ENCODE peak calls at places on chromosomes 7 and 10, in six cellular contexts. S is IMR-90; Y is H9; B is thoracic aorta; A is CD8-positive, alpha-beta memory T cell; J is fibroblast of lung. E is an unnamed sample.

GRCh38 chr7:82674319-82674718 is 230.7 kb upstream of the CACNA2D1 start:
- DNase-seq in J (peak; percentile 49), Y (no peak), A (no peak), B (no peak), S (peak; percentile 67), E (no peak)

GRCh38 chr7:66845382-66846095 is 75.5 kb upstream of the TMEM248 start:
- DNase-seq in A (no peak), B (no peak), J (peak; percentile 1), S (no peak), Y (no peak), E (no peak)

GRCh38 chr10:35172574-35172973 is 45.9 kb downstream of the CREM start:
- DNase-seq in B (no peak), Y (no peak), A (no peak), S (peak; percentile 41), J (peak; percentile 73), E (no peak)

GRCh38 chr7:100509213-100509612 is 25.5 kb downstream of the NYAP1 start:
- DNase-seq in J (peak; percentile 71), S (peak; percentile 83), A (no peak), B (no peak), Y (no peak), E (peak; percentile 77)

GRCh38 chr7:55871932-55872485 is 9.5 kb upstream of the SEPTIN14 start:
- DNase-seq in B (no peak), Y (no peak), A (no peak), J (no peak), S (no peak), E (no peak)

GRCh38 chr7:31047282-31047681 is 4.8 kb upstream of the ADCYAP1R1 start:
- DNase-seq in B (no peak), A (no peak), J (no peak), Y (no peak), S (no peak), E (no peak)

GRCh38 chr7:99124236-99124635 is 19.7 kb downstream of the SMURF1 start:
- DNase-seq in S (no peak), A (no peak), J (no peak), Y (no peak), B (no peak), E (no peak)

GRCh38 chr10:121222842-121223241 is 371.7 kb downstream of the WDR11 start:
- DNase-seq in S (no peak), B (no peak), Y (no peak), A (no peak), J (no peak), E (no peak)

GRCh38 chr7:123935436-123936381 is 10.7 kb downstream of the SPAM1 start:
- DNase-seq in S (no peak), Y (no peak), J (no peak), B (no peak), A (no peak), E (no peak)

GRCh38 chr7:2601907-2602735 is 29.7 kb upstream of the TTYH3 start:
- DNase-seq in A (no peak), B (no peak), J (no peak), Y (no peak), S (no peak), E (no peak)

GRCh38 chr10:27240891-27241639 is 468 bp upstream of the ACBD5 start:
- DNase-seq in A (peak; percentile 18), Y (peak; percentile 55), S (no peak), J (peak; percentile 17), B (no peak), E (no peak)

GRCh38 chr10:101646369-101646768 is 48.6 kb downstream of the FBXW4 start:
- DNase-seq in J (no peak), A (no peak), B (no peak), Y (no peak), S (no peak), E (no peak)

GRCh38 chr10:112383325-112383724 is 9.4 kb downstream of the ACSL5 start:
- DNase-seq in J (peak; percentile 79), S (peak; percentile 88), A (no peak), Y (no peak), B (no peak), E (no peak)

GRCh38 chr10:21285742-21286311 is 239.7 kb downstream of the SKIDA1 start:
- DNase-seq in A (no peak), S (peak; percentile 21), B (no peak), J (no peak), Y (no peak), E (no peak)

GRCh38 chr7:113873554-113874151 is 45.2 kb downstream of the PPP1R3A start:
- DNase-seq in Y (no peak), A (no peak), J (no peak), B (no peak), S (peak; percentile 20), E (no peak)

GRCh38 chr10:30384791-30385201 is 35.7 kb upstream of the MTPAP start:
- DNase-seq in J (peak; percentile 48), A (no peak), S (peak; percentile 34), B (no peak), Y (peak; percentile 74), E (no peak)

GRCh38 chr7:142436601-142437000 is 178.7 kb upstream of the PRSS58 start:
- DNase-seq in Y (no peak), A (no peak), S (peak; percentile 34), J (no peak), B (no peak), E (no peak)

GRCh38 chr7:141709749-141710148 is 1.6 kb downstream of the WEE2 start:
- DNase-seq in S (no peak), J (no peak), B (no peak), A (no peak), Y (no peak), E (no peak)

GRCh38 chr7:139620676-139621344 is 97.3 kb downstream of the CLEC2L start:
- DNase-seq in S (peak; percentile 21), J (peak; percentile 16), A (peak; percentile 17), Y (peak; percentile 74), B (no peak), E (peak; percentile 62)

GRCh38 chr10:90293629-90294028 is 564.2 kb downstream of the HTR7 start:
- DNase-seq in Y (no peak), S (no peak), A (no peak), B (no peak), J (no peak), E (no peak)

GRCh38 chr7:108127461-108127860 is 2.7 kb downstream of the LAMB4 start:
- DNase-seq in J (no peak), S (no peak), Y (no peak), A (no peak), B (no peak), E (no peak)

GRCh38 chr7:65269150-65269856 is 104.4 kb upstream of the ZNF92 start:
- DNase-seq in Y (peak; percentile 96), B (no peak), S (peak; percentile 58), A (no peak), J (peak; percentile 47), E (peak; percentile 7)

GRCh38 chr7:144454256-144455039 is 51.0 kb upstream of the NOBOX start:
- DNase-seq in B (no peak), A (no peak), S (no peak), Y (no peak), J (peak; percentile 6), E (no peak)

GRCh38 chr10:118694848-118695247 is 59.9 kb downstream of the CACUL1 start:
- DNase-seq in B (no peak), Y (no peak), S (peak; percentile 86), A (no peak), J (peak; percentile 77), E (no peak)

GRCh38 chr7:155916926-155917655 is 104.8 kb upstream of the SHH start:
- DNase-seq in J (peak; percentile 69), Y (no peak), A (no peak), B (no peak), S (peak; percentile 81), E (no peak)

GRCh38 chr7:155913311-155913710 is 101.0 kb upstream of the SHH start:
- DNase-seq in A (no peak), J (peak; percentile 70), S (peak; percentile 35), Y (no peak), B (no peak), E (no peak)

GRCh38 chr7:155913719-155914118 is 101.5 kb upstream of the SHH start:
- DNase-seq in B (no peak), S (no peak), Y (no peak), J (no peak), A (no peak), E (no peak)

GRCh38 chr7:155911471-155912105 is 99.3 kb upstream of the SHH start:
- DNase-seq in Y (no peak), A (no peak), S (no peak), B (no peak), J (no peak), E (no peak)

GRCh38 chr7:155914341-155914740 is 102.1 kb upstream of the SHH start:
- DNase-seq in A (no peak), Y (no peak), J (no peak), S (no peak), B (no peak), E (no peak)
- H3K9me3 ChIP-seq in A (no peaks in the 10 kb centered on the region), Y (no peaks in the 10 kb centered on the region), J (no peaks in the 10 kb centered on the region), S (peaks cover 21% of the 10 kb centered on the region), B (no peaks in the 10 kb centered on the region), E (no peaks in the 10 kb centered on the region)

GRCh38 chr10:10043083-10043482 is 974.6 kb upstream of the CELF2 start:
- DNase-seq in S (no peak), A (no peak), Y (no peak), J (no peak), B (no peak), E (no peak)
- H3K9me3 ChIP-seq in S (no peaks in the 10 kb centered on the region), A (no peaks in the 10 kb centered on the region), Y (no peaks in the 10 kb centered on the region), J (no peaks in the 10 kb centered on the region), B (no peaks in the 10 kb centered on the region), E (no peaks in the 10 kb centered on the region)

DNA sequence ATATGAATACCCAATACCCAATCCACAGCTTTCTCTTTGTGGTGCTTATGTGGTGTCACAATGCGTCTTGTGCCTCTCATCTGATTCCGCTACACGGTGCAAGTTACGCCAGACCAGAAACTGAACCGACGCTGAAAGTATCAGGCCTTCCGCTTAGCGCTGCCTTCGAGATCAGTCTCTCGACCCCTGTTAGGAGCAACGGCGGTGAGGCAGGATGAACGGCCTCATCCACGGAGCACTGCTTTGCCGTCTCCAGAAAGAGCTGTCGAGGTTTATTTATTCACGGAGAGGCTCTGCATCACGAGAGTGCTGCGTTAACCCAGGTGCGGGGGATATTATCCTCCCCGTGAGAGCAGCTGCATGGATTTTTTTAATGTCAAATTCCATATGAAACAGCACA is 464.3 kb downstream of the DNAJB6 start:
- DNase-seq in S (no peak), B (no peak), J (no peak), Y (no peak), A (no peak), E (peak; percentile 14)
- H3K9me3 ChIP-seq in S (peaks cover 51% of the 10 kb centered on the region), B (no peaks in the 10 kb centered on the region), J (no peaks in the 10 kb centered on the region), Y (no peaks in the 10 kb centered on the region), A (no peaks in the 10 kb centered on the region), E (no peaks in the 10 kb centered on the region)

GRCh38 chr7:22645418-22646181 is 81.4 kb upstream of the IL6 start:
- DNase-seq in S (no peak), B (no peak), Y (no peak), A (no peak), J (no peak), E (no peak)
- H3K9me3 ChIP-seq in S (peaks cover 16% of the 10 kb centered on the region), B (peaks cover 16% of the 10 kb centered on the region), Y (peaks cover 12% of the 10 kb centered on the region), A (peaks cover 11% of the 10 kb centered on the region), J (no peaks in the 10 kb centered on the region), E (no peaks in the 10 kb centered on the region)

GRCh38 chr7:135236727-135237126 is 3.1 kb downstream of the STRA8 start:
- DNase-seq in J (no peak), B (no peak), A (no peak), S (no peak), Y (no peak), E (no peak)
- H3K9me3 ChIP-seq in J (no peaks in the 10 kb centered on the region), B (no peaks in the 10 kb centered on the region), A (no peaks in the 10 kb centered on the region), S (no peaks in the 10 kb centered on the region), Y (no peaks in the 10 kb centered on the region), E (no peaks in the 10 kb centered on the region)

DNA sequence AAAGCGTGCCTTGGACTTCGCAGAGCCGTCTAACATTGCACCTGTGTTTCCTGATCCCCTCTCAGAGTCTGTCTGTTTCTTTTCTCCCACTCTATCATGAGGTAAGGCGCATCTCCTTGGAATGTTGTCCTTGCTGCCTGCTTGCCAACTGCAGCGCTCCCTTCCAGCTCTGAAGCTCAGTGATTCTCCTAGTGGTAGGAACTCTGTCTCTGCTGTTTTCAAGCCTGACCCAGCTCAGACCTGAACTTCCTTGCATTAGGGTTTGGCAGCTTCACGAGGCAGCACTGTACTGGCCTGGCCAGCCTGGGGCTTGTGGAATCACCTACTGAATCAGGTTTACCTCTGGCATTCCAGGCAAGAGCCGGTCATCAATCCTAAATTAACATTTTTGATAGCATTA is 123.9 kb downstream of the CREB5 start:
- DNase-seq in J (peak; percentile 27), S (peak; percentile 56), A (no peak), B (no peak), Y (peak; percentile 83), E (no peak)
- H3K9me3 ChIP-seq in J (no peaks in the 10 kb centered on the region), S (peaks cover 3% of the 10 kb centered on the region), A (no peaks in the 10 kb centered on the region), B (no peaks in the 10 kb centered on the region), Y (no peaks in the 10 kb centered on the region), E (no peaks in the 10 kb centered on the region)

E was measured in pancreas.